ENCODE peak calls at places on chromosomes 2 and 18, in eight cellular contexts. C is cardiac muscle cell, L is fibroblast of lung, P is heart right ventricle, J is Peyer's patch, B is neural progenitor cell, M is K562, F is tibial artery. S is an unnamed sample.
A peak's percentile ranks its signal among the peaks of the same experiment; 100 is the strongest.

GRCh38 chr2:97728091-97728596 is 14.8 kb downstream of the ZAP70 start:
- DNase-seq in C (peak; percentile 35), L (no peak), P (peak; percentile 36), J (peak; percentile 32), B (no peak), M (no peak), F (no peak), S (peak; percentile 33)

GRCh38 chr2:188292446-188293239 is 969 bp downstream of the GULP1 start:
- DNase-seq in C (peak; percentile 81), L (peak; percentile 89), P (peak; percentile 67), J (peak; percentile 88), B (peak; percentile 91), M (peak; percentile 39), F (peak; percentile 90), S (peak; percentile 83)

GRCh38 chr2:52879561-52879960 is 888.0 kb upstream of the CHAC2 start:
- DNase-seq in C (no peak), L (peak; percentile 6), P (no peak), J (no peak), B (no peak), M (no peak), F (no peak), S (no peak)

GRCh38 chr2:101440127-101440738 is 34.7 kb downstream of the RFX8 start:
- DNase-seq in C (peak; percentile 80), L (peak; percentile 73), P (peak; percentile 54), J (no peak), B (no peak), M (no peak), F (no peak), S (no peak)

GRCh38 chr2:159051133-159051532 is 82.7 kb downstream of the TANC1 start:
- DNase-seq in C (no peak), L (no peak), P (no peak), J (no peak), B (no peak), M (no peak), F (no peak), S (no peak)

GRCh38 chr2:37698931-37699481 is 27.6 kb upstream of the CDC42EP3 start:
- DNase-seq in C (no peak), L (peak; percentile 81), P (no peak), J (no peak), B (no peak), M (no peak), F (no peak), S (no peak)

GRCh38 chr2:129281761-129282160 is 697.7 kb upstream of the RAB6C start:
- DNase-seq in C (peak; percentile 58), L (no peak), P (no peak), J (no peak), B (no peak), M (no peak), F (no peak), S (no peak)

GRCh38 chr2:226660524-226660923 is 139.1 kb downstream of the IRS1 start:
- DNase-seq in C (no peak), L (peak; percentile 82), P (no peak), J (no peak), B (no peak), M (no peak), F (peak; percentile 89), S (no peak)

GRCh38 chr2:196063773-196064172 is 4.9 kb downstream of the DNAH7 start:
- DNase-seq in C (no peak), L (no peak), P (no peak), J (no peak), B (no peak), M (no peak), F (no peak), S (no peak)

GRCh38 chr18:48018806-48019295 is 88.4 kb upstream of the SMAD2 start:
- DNase-seq in C (no peak), L (no peak), P (no peak), J (no peak), B (no peak), M (no peak), F (no peak), S (no peak)

GRCh38 chr2:102891261-102891660 is 129.4 kb downstream of the TMEM182 start:
- DNase-seq in C (no peak), L (peak; percentile 60), P (no peak), J (no peak), B (no peak), M (no peak), F (no peak), S (no peak)

GRCh38 chr2:38722271-38723115 is 28.7 kb downstream of the SRSF7 start:
- DNase-seq in C (peak; percentile 78), L (no peak), P (no peak), J (no peak), B (no peak), M (no peak), F (peak; percentile 42), S (no peak)

GRCh38 chr2:52402128-52402527 is 1365.5 kb upstream of the CHAC2 start:
- DNase-seq in C (no peak), L (no peak), P (no peak), J (no peak), B (no peak), M (no peak), F (no peak), S (no peak)

GRCh38 chr2:143530753-143531152 is 401.5 kb downstream of the ARHGAP15 start:
- DNase-seq in C (no peak), L (no peak), P (no peak), J (no peak), B (no peak), M (no peak), F (no peak), S (no peak)

GRCh38 chr2:117085719-117086118 is 728.8 kb upstream of the DDX18 start:
- DNase-seq in C (no peak), L (no peak), P (no peak), J (no peak), B (no peak), M (no peak), F (no peak), S (no peak)

GRCh38 chr2:42913280-42913878 is 121.0 kb upstream of the HAAO start:
- DNase-seq in C (no peak), L (peak; percentile 39), P (no peak), J (no peak), B (no peak), M (no peak), F (no peak), S (no peak)

GRCh38 chr2:188235364-188235763 is 56.3 kb upstream of the GULP1 start:
- DNase-seq in C (no peak), L (peak; percentile 15), P (no peak), J (no peak), B (no peak), M (no peak), F (no peak), S (no peak)

GRCh38 chr2:206296128-206296527 is 21.7 kb downstream of the ZDBF2 start:
- DNase-seq in C (no peak), L (peak; percentile 65), P (no peak), J (no peak), B (no peak), M (no peak), F (no peak), S (no peak)

GRCh38 chr2:241271641-241272297 is 43.7 kb downstream of the HDLBP start:
- DNase-seq in C (peak; percentile 79), L (peak; percentile 82), P (peak; percentile 85), J (peak; percentile 85), B (peak; percentile 25), M (no peak), F (peak; percentile 94), S (peak; percentile 71)

GRCh38 chr2:237701859-237702370 is 74.5 kb downstream of the LRRFIP1 start:
- DNase-seq in C (no peak), L (no peak), P (no peak), J (no peak), B (no peak), M (no peak), F (no peak), S (no peak)

GRCh38 chr2:70248810-70249438 is 496 bp upstream of the TIA1 start:
- DNase-seq in C (peak; percentile 83), L (peak; percentile 14), P (no peak), J (peak; percentile 89), B (peak; percentile 88), M (peak; percentile 31), F (peak; percentile 92), S (no peak)

GRCh38 chr2:201258666-201258999 is 1.7 kb upstream of the CASP8 start:
- DNase-seq in C (no peak), L (no peak), P (no peak), J (no peak), B (peak; percentile 4), M (no peak), F (no peak), S (no peak)

GRCh38 chr2:201259216-201259615 is 1.1 kb upstream of the CASP8 start:
- DNase-seq in C (no peak), L (no peak), P (no peak), J (no peak), B (no peak), M (no peak), F (no peak), S (no peak)

GRCh38 chr2:201257381-201257940 is 2.9 kb upstream of the CASP8 start:
- DNase-seq in C (no peak), L (no peak), P (peak; percentile 25), J (peak; percentile 63), B (no peak), M (peak; percentile 37), F (no peak), S (peak; percentile 59)

GRCh38 chr2:201256001-201256544 is 4.3 kb upstream of the CASP8 start:
- DNase-seq in C (no peak), L (peak; percentile 24), P (no peak), J (no peak), B (no peak), M (no peak), F (no peak), S (no peak)

GRCh38 chr2:201257941-201258665 is 2.2 kb upstream of the CASP8 start:
- DNase-seq in C (peak; percentile 9), L (peak; percentile 83), P (peak; percentile 46), J (peak; percentile 81), B (no peak), M (peak; percentile 42), F (peak; percentile 76), S (peak; percentile 64)
- H3K4me3 ChIP-seq in C (no peak overlapping the region), L (peak overlapping the region; percentile 62), P (peak overlapping the region; percentile 56), J (peak overlapping the region; percentile 43), B (no peak overlapping the region), M (peak overlapping the region; percentile 50), F (peak overlapping the region; percentile 62), S (peak overlapping the region; percentile 44)

GRCh38 chr2:207311316-207312005 is 145.7 kb upstream of the KLF7 start:
- DNase-seq in C (no peak), L (peak; percentile 87), P (no peak), J (no peak), B (no peak), M (peak; percentile 19), F (peak; percentile 67), S (no peak)
- TF ChIP-seq CTCF in C (peak; percentile 60), L (peak; percentile 66), P (peak; percentile 16), J (no peak), B (no peak), M (no peak), F (no peak), S (peak; percentile 31)

DNA sequence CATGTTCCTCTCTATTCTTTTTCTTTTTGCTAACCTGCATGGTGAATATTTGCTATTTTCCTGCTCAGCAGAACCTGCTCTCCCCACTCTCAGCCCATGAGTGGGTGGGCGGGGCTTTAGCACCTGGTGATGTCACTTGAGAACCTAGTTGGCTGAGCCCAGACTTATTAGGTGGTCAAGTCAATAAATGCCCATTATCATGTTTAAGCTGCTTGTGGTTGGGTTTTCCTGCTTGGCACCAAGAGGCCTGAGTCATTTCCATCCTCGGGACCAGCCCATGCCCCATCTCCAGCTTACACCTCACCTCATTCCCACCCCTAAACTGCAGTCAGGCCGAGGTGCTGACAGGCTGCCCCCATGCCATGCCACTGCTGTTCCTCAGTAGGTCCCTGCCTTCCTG is 226.6 kb downstream of the ANKRD30B start:
- DNase-seq in C (no peak), L (no peak), P (no peak), J (no peak), B (no peak), M (no peak), F (no peak), S (no peak)
- H3K9me3 ChIP-seq in C (no peaks in the 10 kb centered on the region), L (no peaks in the 10 kb centered on the region), P (no peaks in the 10 kb centered on the region), J (no peaks in the 10 kb centered on the region), B (peaks cover 8% of the 10 kb centered on the region), M (no peaks in the 10 kb centered on the region), F (no peaks in the 10 kb centered on the region), S (no peaks in the 10 kb centered on the region)

GRCh38 chr2:127704641-127705243 is 3.4 kb downstream of the SFT2D3 start:
- DNase-seq in C (no peak), L (no peak), P (no peak), J (no peak), B (no peak), M (no peak), F (peak; percentile 85), S (no peak)
- H3K4me3 ChIP-seq in C (no peak overlapping the region), L (no peak overlapping the region), P (no peak overlapping the region), J (no peak overlapping the region), B (no peak overlapping the region), M (no peak overlapping the region), F (no peak overlapping the region), S (no peak overlapping the region)